ENCODE peak calls at places on chromosomes 5 and 9, in nine cellular contexts. D is aorta; P is RCC 7860; K is AG10803; Z is mammary epithelial cell; X is activated T-helper 9 cell treated with anti-CD3 and anti-CD28 coated beads, Interleukin-2, amount 50 U/mL, for 16 hours; S is type B pancreatic cell; T is HEK293T; C is activated CD4-positive, alpha-beta T cell treated with anti-CD3 and anti-CD28 coated beads, Interleukin-2, amount 50 U/mL, for 1 hour. R is an unnamed sample.

GRCh38 chr5:83400712-83401111 is 70.8 kb upstream of the VCAN start:
- DNase-seq in X (no peak), T (no peak), C (no peak), S (no peak), Z (no peak), K (no peak), P (no peak), D (no peak), R (no peak)

GRCh38 chr9:90044710-90045151 is 439.9 kb downstream of the GADD45G start:
- DNase-seq in T (no peak), X (no peak), D (no peak), K (peak), Z (peak), S (no peak), P (no peak), C (no peak), R (no peak)

GRCh38 chr5:174707671-174708070 is 16.7 kb upstream of the MSX2 start:
- DNase-seq in C (no peak), Z (no peak), S (no peak), K (no peak), X (no peak), P (no peak), D (no peak), T (no peak), R (no peak)

GRCh38 chr5:116573617-116574431 is 799 bp downstream of the SEMA6A start:
- DNase-seq in X (no peak), T (peak), S (peak), D (no peak), C (no peak), K (no peak), Z (peak), P (no peak), R (no peak)

GRCh38 chr5:32225445-32225844 is 51.3 kb upstream of the GOLPH3 start:
- DNase-seq in K (peak), T (no peak), P (no peak), C (no peak), Z (no peak), X (no peak), D (no peak), S (no peak), R (peak)

GRCh38 chr5:147830035-147830434 is 1.4 kb downstream of the SPINK1 start:
- DNase-seq in K (no peak), Z (no peak), T (no peak), D (no peak), S (no peak), P (no peak), X (no peak), C (no peak), R (no peak)

GRCh38 chr5:98775962-98776687 is 2.7 kb downstream of the RGMB start:
- DNase-seq in T (no peak), K (peak), C (no peak), X (no peak), Z (peak), P (peak), S (no peak), D (no peak), R (no peak)

GRCh38 chr5:68419637-68420452 is 204.3 kb downstream of the PIK3R1 start:
- DNase-seq in K (peak), S (no peak), C (no peak), T (no peak), X (no peak), D (no peak), P (peak), Z (no peak), R (no peak)

R was measured in epithelial cell of proximal tubule.